ENCODE peak calls at places on chromosomes 5 and 9, in seven cellular contexts. One of them, this sample, is unnamed.

GRCh38 chr9:107226431-107226830 is 56.6 kb upstream of the RAD23B start:
- DNase-seq in AG08395: no peak
- DNase-seq in HEK293T: no peak
- DNase-seq in activated CD8-positive, alpha-beta memory T cell treated with anti-CD3 and anti-CD28 coated beads, Interleukin-2, amount 50 U/mL, for 48 hours: no peak
- DNase-seq in amniotic epithelial cell: peak; percentile 60
- DNase-seq in NCI-H1105: no peak
- DNase-seq in esophagus squamous epithelium: no peak
- DNase-seq in this sample: no peak

GRCh38 chr5:116498478-116498877 is 76.1 kb downstream of the SEMA6A start:
- DNase-seq in amniotic epithelial cell: no peak
- DNase-seq in HEK293T: peak; percentile 43
- DNase-seq in esophagus squamous epithelium: no peak
- DNase-seq in activated CD8-positive, alpha-beta memory T cell treated with anti-CD3 and anti-CD28 coated beads, Interleukin-2, amount 50 U/mL, for 48 hours: no peak
- DNase-seq in NCI-H1105: no peak
- DNase-seq in AG08395: no peak
- DNase-seq in this sample: no peak

GRCh38 chr5:164097747-164098146 is 592.3 kb downstream of the MAT2B start:
- DNase-seq in AG08395: no peak
- DNase-seq in esophagus squamous epithelium: no peak
- DNase-seq in activated CD8-positive, alpha-beta memory T cell treated with anti-CD3 and anti-CD28 coated beads, Interleukin-2, amount 50 U/mL, for 48 hours: no peak
- DNase-seq in amniotic epithelial cell: peak; percentile 79
- DNase-seq in NCI-H1105: no peak
- DNase-seq in HEK293T: no peak
- DNase-seq in this sample: no peak

GRCh38 chr5:16552666-16553343 is 64.0 kb downstream of the RETREG1 start:
- DNase-seq in amniotic epithelial cell: peak; percentile 50
- DNase-seq in activated CD8-positive, alpha-beta memory T cell treated with anti-CD3 and anti-CD28 coated beads, Interleukin-2, amount 50 U/mL, for 48 hours: peak; percentile 70
- DNase-seq in HEK293T: peak; percentile 69
- DNase-seq in esophagus squamous epithelium: no peak
- DNase-seq in AG08395: peak; percentile 79
- DNase-seq in NCI-H1105: peak; percentile 29
- DNase-seq in this sample: peak; percentile 63

GRCh38 chr5:84403773-84404172 is 19.1 kb upstream of the EDIL3 start:
- DNase-seq in AG08395: peak; percentile 69
- DNase-seq in NCI-H1105: no peak
- DNase-seq in amniotic epithelial cell: peak; percentile 98
- DNase-seq in activated CD8-positive, alpha-beta memory T cell treated with anti-CD3 and anti-CD28 coated beads, Interleukin-2, amount 50 U/mL, for 48 hours: no peak
- DNase-seq in esophagus squamous epithelium: no peak
- DNase-seq in HEK293T: no peak
- DNase-seq in this sample: peak; percentile 79

GRCh38 chr5:180387798-180388197 is 34.7 kb upstream of the GFPT2 start:
- DNase-seq in HEK293T: no peak
- DNase-seq in NCI-H1105: no peak
- DNase-seq in AG08395: no peak
- DNase-seq in amniotic epithelial cell: no peak
- DNase-seq in activated CD8-positive, alpha-beta memory T cell treated with anti-CD3 and anti-CD28 coated beads, Interleukin-2, amount 50 U/mL, for 48 hours: no peak
- DNase-seq in esophagus squamous epithelium: no peak
- DNase-seq in this sample: no peak

GRCh38 chr9:123739387-123739786 is 190.5 kb downstream of the DENND1A start:
- DNase-seq in AG08395: no peak
- DNase-seq in HEK293T: no peak
- DNase-seq in activated CD8-positive, alpha-beta memory T cell treated with anti-CD3 and anti-CD28 coated beads, Interleukin-2, amount 50 U/mL, for 48 hours: no peak
- DNase-seq in esophagus squamous epithelium: no peak
- DNase-seq in amniotic epithelial cell: no peak
- DNase-seq in NCI-H1105: no peak
- DNase-seq in this sample: no peak

GRCh38 chr5:10064546-10065215 is 185.0 kb downstream of the ATPSCKMT start:
- DNase-seq in activated CD8-positive, alpha-beta memory T cell treated with anti-CD3 and anti-CD28 coated beads, Interleukin-2, amount 50 U/mL, for 48 hours: no peak
- DNase-seq in amniotic epithelial cell: no peak
- DNase-seq in AG08395: peak; percentile 43
- DNase-seq in esophagus squamous epithelium: no peak
- DNase-seq in NCI-H1105: no peak
- DNase-seq in HEK293T: no peak
- DNase-seq in this sample: no peak

GRCh38 chr5:170200876-170201275 is 31.9 kb upstream of the C5orf58 start:
- DNase-seq in NCI-H1105: no peak
- DNase-seq in amniotic epithelial cell: no peak
- DNase-seq in esophagus squamous epithelium: no peak
- DNase-seq in AG08395: no peak
- DNase-seq in activated CD8-positive, alpha-beta memory T cell treated with anti-CD3 and anti-CD28 coated beads, Interleukin-2, amount 50 U/mL, for 48 hours: no peak
- DNase-seq in HEK293T: no peak
- DNase-seq in this sample: no peak

GRCh38 chr9:35923927-35924763 is 14.9 kb downstream of the SPAAR start:
- DNase-seq in amniotic epithelial cell: peak; percentile 97
- DNase-seq in activated CD8-positive, alpha-beta memory T cell treated with anti-CD3 and anti-CD28 coated beads, Interleukin-2, amount 50 U/mL, for 48 hours: no peak
- DNase-seq in NCI-H1105: no peak
- DNase-seq in AG08395: peak; percentile 93
- DNase-seq in esophagus squamous epithelium: no peak
- DNase-seq in HEK293T: no peak
- DNase-seq in this sample: peak; percentile 87

GRCh38 chr5:1687301-1687970 is 112.2 kb downstream of the MRPL36 start:
- DNase-seq in activated CD8-positive, alpha-beta memory T cell treated with anti-CD3 and anti-CD28 coated beads, Interleukin-2, amount 50 U/mL, for 48 hours: no peak
- DNase-seq in NCI-H1105: no peak
- DNase-seq in HEK293T: no peak
- DNase-seq in amniotic epithelial cell: no peak
- DNase-seq in AG08395: no peak
- DNase-seq in esophagus squamous epithelium: no peak
- DNase-seq in this sample: no peak

GRCh38 chr5:22699319-22699718 is 153.8 kb downstream of the CDH12 start:
- DNase-seq in HEK293T: no peak
- DNase-seq in esophagus squamous epithelium: no peak
- DNase-seq in AG08395: no peak
- DNase-seq in amniotic epithelial cell: peak; percentile 0
- DNase-seq in NCI-H1105: no peak
- DNase-seq in activated CD8-positive, alpha-beta memory T cell treated with anti-CD3 and anti-CD28 coated beads, Interleukin-2, amount 50 U/mL, for 48 hours: no peak
- DNase-seq in this sample: no peak

GRCh38 chr9:79912641-79913040 is 340.9 kb downstream of the TLE4 start:
- DNase-seq in esophagus squamous epithelium: no peak
- DNase-seq in amniotic epithelial cell: no peak
- DNase-seq in activated CD8-positive, alpha-beta memory T cell treated with anti-CD3 and anti-CD28 coated beads, Interleukin-2, amount 50 U/mL, for 48 hours: no peak
- DNase-seq in NCI-H1105: no peak
- DNase-seq in AG08395: peak; percentile 9
- DNase-seq in HEK293T: no peak
- DNase-seq in this sample: no peak

GRCh38 chr5:14249258-14250093 is 106.3 kb downstream of the TRIO start:
- DNase-seq in NCI-H1105: no peak
- DNase-seq in HEK293T: no peak
- DNase-seq in amniotic epithelial cell: no peak
- DNase-seq in esophagus squamous epithelium: no peak
- DNase-seq in activated CD8-positive, alpha-beta memory T cell treated with anti-CD3 and anti-CD28 coated beads, Interleukin-2, amount 50 U/mL, for 48 hours: no peak
- DNase-seq in AG08395: no peak
- DNase-seq in this sample: no peak

GRCh38 chr5:177116631-177117373 is 16.8 kb upstream of the NSD1 start:
- DNase-seq in AG08395: peak; percentile 93
- DNase-seq in amniotic epithelial cell: peak; percentile 80
- DNase-seq in esophagus squamous epithelium: no peak
- DNase-seq in HEK293T: no peak
- DNase-seq in activated CD8-positive, alpha-beta memory T cell treated with anti-CD3 and anti-CD28 coated beads, Interleukin-2, amount 50 U/mL, for 48 hours: peak; percentile 91
- DNase-seq in NCI-H1105: no peak
- DNase-seq in this sample: no peak

GRCh38 chr9:110050925-110051355 is 157.0 kb downstream of the C9orf152 start:
- DNase-seq in activated CD8-positive, alpha-beta memory T cell treated with anti-CD3 and anti-CD28 coated beads, Interleukin-2, amount 50 U/mL, for 48 hours: no peak
- DNase-seq in amniotic epithelial cell: peak; percentile 95
- DNase-seq in HEK293T: no peak
- DNase-seq in esophagus squamous epithelium: no peak
- DNase-seq in AG08395: peak; percentile 87
- DNase-seq in NCI-H1105: no peak
- DNase-seq in this sample: peak; percentile 97

GRCh38 chr9:112069318-112070169 is 105.6 kb downstream of the SUSD1 start:
- DNase-seq in AG08395: no peak
- DNase-seq in NCI-H1105: no peak
- DNase-seq in amniotic epithelial cell: peak; percentile 77
- DNase-seq in activated CD8-positive, alpha-beta memory T cell treated with anti-CD3 and anti-CD28 coated beads, Interleukin-2, amount 50 U/mL, for 48 hours: no peak
- DNase-seq in esophagus squamous epithelium: no peak
- DNase-seq in HEK293T: no peak
- DNase-seq in this sample: peak; percentile 49

GRCh38 chr9:8611153-8611552 is 811.6 kb upstream of the DMAC1 start:
- DNase-seq in NCI-H1105: no peak
- DNase-seq in activated CD8-positive, alpha-beta memory T cell treated with anti-CD3 and anti-CD28 coated beads, Interleukin-2, amount 50 U/mL, for 48 hours: no peak
- DNase-seq in esophagus squamous epithelium: no peak
- DNase-seq in HEK293T: no peak
- DNase-seq in amniotic epithelial cell: no peak
- DNase-seq in AG08395: no peak
- DNase-seq in this sample: no peak

GRCh38 chr5:135246923-135247795 is 151.9 kb downstream of the MACROH2A1 start:
- DNase-seq in amniotic epithelial cell: peak; percentile 97
- DNase-seq in AG08395: peak; percentile 82
- DNase-seq in esophagus squamous epithelium: no peak
- DNase-seq in NCI-H1105: no peak
- DNase-seq in activated CD8-positive, alpha-beta memory T cell treated with anti-CD3 and anti-CD28 coated beads, Interleukin-2, amount 50 U/mL, for 48 hours: peak; percentile 55
- DNase-seq in HEK293T: peak; percentile 44
- DNase-seq in this sample: peak; percentile 95

GRCh38 chr5:111627862-111628261 is 115.5 kb upstream of the STARD4 start:
- DNase-seq in HEK293T: no peak
- DNase-seq in AG08395: no peak
- DNase-seq in amniotic epithelial cell: no peak
- DNase-seq in activated CD8-positive, alpha-beta memory T cell treated with anti-CD3 and anti-CD28 coated beads, Interleukin-2, amount 50 U/mL, for 48 hours: no peak
- DNase-seq in NCI-H1105: no peak
- DNase-seq in esophagus squamous epithelium: no peak
- DNase-seq in this sample: no peak

GRCh38 chr5:35205606-35206005 is 24.7 kb downstream of the PRLR start:
- DNase-seq in NCI-H1105: no peak
- DNase-seq in HEK293T: no peak
- DNase-seq in esophagus squamous epithelium: no peak
- DNase-seq in activated CD8-positive, alpha-beta memory T cell treated with anti-CD3 and anti-CD28 coated beads, Interleukin-2, amount 50 U/mL, for 48 hours: no peak
- DNase-seq in amniotic epithelial cell: no peak
- DNase-seq in AG08395: no peak
- DNase-seq in this sample: no peak

GRCh38 chr5:3778945-3779344 is 183.3 kb downstream of the IRX1 start:
- DNase-seq in NCI-H1105: no peak
- DNase-seq in esophagus squamous epithelium: no peak
- DNase-seq in amniotic epithelial cell: no peak
- DNase-seq in activated CD8-positive, alpha-beta memory T cell treated with anti-CD3 and anti-CD28 coated beads, Interleukin-2, amount 50 U/mL, for 48 hours: no peak
- DNase-seq in AG08395: no peak
- DNase-seq in HEK293T: no peak
- DNase-seq in this sample: no peak

GRCh38 chr5:146040559-146040958 is 64.8 kb downstream of the PLAC8L1 start:
- DNase-seq in NCI-H1105: no peak
- DNase-seq in AG08395: no peak
- DNase-seq in esophagus squamous epithelium: no peak
- DNase-seq in amniotic epithelial cell: no peak
- DNase-seq in HEK293T: no peak
- DNase-seq in activated CD8-positive, alpha-beta memory T cell treated with anti-CD3 and anti-CD28 coated beads, Interleukin-2, amount 50 U/mL, for 48 hours: no peak
- DNase-seq in this sample: no peak

GRCh38 chr5:1314564-1314982 is 19.7 kb upstream of the TERT start:
- DNase-seq in esophagus squamous epithelium: no peak
- DNase-seq in activated CD8-positive, alpha-beta memory T cell treated with anti-CD3 and anti-CD28 coated beads, Interleukin-2, amount 50 U/mL, for 48 hours: peak; percentile 51
- DNase-seq in amniotic epithelial cell: no peak
- DNase-seq in AG08395: no peak
- DNase-seq in NCI-H1105: no peak
- DNase-seq in HEK293T: no peak
- DNase-seq in this sample: no peak

GRCh38 chr5:122291000-122291592 is 20.9 kb upstream of the SNCAIP start:
- DNase-seq in HEK293T: no peak
- DNase-seq in activated CD8-positive, alpha-beta memory T cell treated with anti-CD3 and anti-CD28 coated beads, Interleukin-2, amount 50 U/mL, for 48 hours: no peak
- DNase-seq in AG08395: no peak
- DNase-seq in amniotic epithelial cell: no peak
- DNase-seq in NCI-H1105: no peak
- DNase-seq in esophagus squamous epithelium: no peak
- DNase-seq in this sample: peak; percentile 63

GRCh38 chr5:151721087-151721646 is 34.5 kb upstream of the SPARC start:
- DNase-seq in HEK293T: no peak
- DNase-seq in activated CD8-positive, alpha-beta memory T cell treated with anti-CD3 and anti-CD28 coated beads, Interleukin-2, amount 50 U/mL, for 48 hours: no peak
- DNase-seq in NCI-H1105: no peak
- DNase-seq in amniotic epithelial cell: no peak
- DNase-seq in AG08395: no peak
- DNase-seq in esophagus squamous epithelium: no peak
- DNase-seq in this sample: peak; percentile 42

GRCh38 chr9:133114886-133115603 is 6.0 kb downstream of the RALGDS start:
- DNase-seq in amniotic epithelial cell: no peak
- DNase-seq in HEK293T: no peak
- DNase-seq in activated CD8-positive, alpha-beta memory T cell treated with anti-CD3 and anti-CD28 coated beads, Interleukin-2, amount 50 U/mL, for 48 hours: no peak
- DNase-seq in esophagus squamous epithelium: no peak
- DNase-seq in NCI-H1105: no peak
- DNase-seq in AG08395: no peak
- DNase-seq in this sample: no peak

GRCh38 chr5:158456756-158457155 is 597.8 kb upstream of the CLINT1 start:
- DNase-seq in HEK293T: no peak
- DNase-seq in activated CD8-positive, alpha-beta memory T cell treated with anti-CD3 and anti-CD28 coated beads, Interleukin-2, amount 50 U/mL, for 48 hours: no peak
- DNase-seq in esophagus squamous epithelium: no peak
- DNase-seq in amniotic epithelial cell: peak; percentile 88
- DNase-seq in AG08395: peak; percentile 91
- DNase-seq in NCI-H1105: no peak
- DNase-seq in this sample: peak; percentile 73

GRCh38 chr5:71663570-71663969 is 55.5 kb upstream of the CARTPT start:
- DNase-seq in NCI-H1105: no peak
- DNase-seq in activated CD8-positive, alpha-beta memory T cell treated with anti-CD3 and anti-CD28 coated beads, Interleukin-2, amount 50 U/mL, for 48 hours: no peak
- DNase-seq in amniotic epithelial cell: no peak
- DNase-seq in esophagus squamous epithelium: no peak
- DNase-seq in HEK293T: no peak
- DNase-seq in AG08395: no peak
- DNase-seq in this sample: no peak

GRCh38 chr9:15146121-15146820 is 160.7 kb downstream of the TTC39B start:
- DNase-seq in AG08395: no peak
- DNase-seq in activated CD8-positive, alpha-beta memory T cell treated with anti-CD3 and anti-CD28 coated beads, Interleukin-2, amount 50 U/mL, for 48 hours: no peak
- DNase-seq in esophagus squamous epithelium: no peak
- DNase-seq in amniotic epithelial cell: no peak
- DNase-seq in NCI-H1105: peak; percentile 88
- DNase-seq in HEK293T: no peak
- DNase-seq in this sample: no peak

GRCh38 chr9:21812415-21812814 is 10.0 kb downstream of the MTAP start:
- DNase-seq in activated CD8-positive, alpha-beta memory T cell treated with anti-CD3 and anti-CD28 coated beads, Interleukin-2, amount 50 U/mL, for 48 hours: no peak
- DNase-seq in esophagus squamous epithelium: no peak
- DNase-seq in NCI-H1105: no peak
- DNase-seq in AG08395: peak; percentile 41
- DNase-seq in HEK293T: no peak
- DNase-seq in amniotic epithelial cell: peak; percentile 55
- DNase-seq in this sample: peak; percentile 55

GRCh38 chr9:136093995-136094881 is 851 bp downstream of the NACC2 start:
- DNase-seq in activated CD8-positive, alpha-beta memory T cell treated with anti-CD3 and anti-CD28 coated beads, Interleukin-2, amount 50 U/mL, for 48 hours: peak; percentile 84
- DNase-seq in AG08395: peak; percentile 83
- DNase-seq in amniotic epithelial cell: peak; percentile 70
- DNase-seq in HEK293T: peak; percentile 56
- DNase-seq in esophagus squamous epithelium: no peak
- DNase-seq in NCI-H1105: no peak
- DNase-seq in this sample: peak; percentile 81

GRCh38 chr9:87816041-87816440 is 66.6 kb upstream of the SPATA31E1 start:
- DNase-seq in NCI-H1105: peak; percentile 20
- DNase-seq in HEK293T: no peak
- DNase-seq in esophagus squamous epithelium: no peak
- DNase-seq in amniotic epithelial cell: peak; percentile 19
- DNase-seq in activated CD8-positive, alpha-beta memory T cell treated with anti-CD3 and anti-CD28 coated beads, Interleukin-2, amount 50 U/mL, for 48 hours: no peak
- DNase-seq in AG08395: no peak
- DNase-seq in this sample: peak; percentile 23

GRCh38 chr5:109656829-109657228 is 32.9 kb upstream of the MAN2A1 start:
- DNase-seq in activated CD8-positive, alpha-beta memory T cell treated with anti-CD3 and anti-CD28 coated beads, Interleukin-2, amount 50 U/mL, for 48 hours: no peak
- DNase-seq in HEK293T: no peak
- DNase-seq in amniotic epithelial cell: peak; percentile 95
- DNase-seq in esophagus squamous epithelium: peak; percentile 1
- DNase-seq in NCI-H1105: no peak
- DNase-seq in AG08395: peak; percentile 90
- DNase-seq in this sample: peak; percentile 82

GRCh38 chr5:56247596-56247995 is 14.5 kb upstream of the ANKRD55 start:
- DNase-seq in HEK293T: no peak
- DNase-seq in activated CD8-positive, alpha-beta memory T cell treated with anti-CD3 and anti-CD28 coated beads, Interleukin-2, amount 50 U/mL, for 48 hours: no peak
- DNase-seq in amniotic epithelial cell: peak; percentile 54
- DNase-seq in esophagus squamous epithelium: no peak
- DNase-seq in NCI-H1105: no peak
- DNase-seq in AG08395: peak; percentile 64
- DNase-seq in this sample: no peak

GRCh38 chr9:33988219-33988890 is 60.3 kb downstream of the UBAP2 start:
- DNase-seq in AG08395: no peak
- DNase-seq in NCI-H1105: no peak
- DNase-seq in esophagus squamous epithelium: no peak
- DNase-seq in activated CD8-positive, alpha-beta memory T cell treated with anti-CD3 and anti-CD28 coated beads, Interleukin-2, amount 50 U/mL, for 48 hours: no peak
- DNase-seq in amniotic epithelial cell: peak; percentile 21
- DNase-seq in HEK293T: no peak
- DNase-seq in this sample: peak; percentile 5

GRCh38 chr5:108381955-108382783 is at the start of gene FBXL17:
- DNase-seq in amniotic epithelial cell: peak; percentile 92
- DNase-seq in activated CD8-positive, alpha-beta memory T cell treated with anti-CD3 and anti-CD28 coated beads, Interleukin-2, amount 50 U/mL, for 48 hours: peak; percentile 92
- DNase-seq in NCI-H1105: peak; percentile 66
- DNase-seq in esophagus squamous epithelium: peak; percentile 87
- DNase-seq in AG08395: peak; percentile 86
- DNase-seq in HEK293T: peak; percentile 78
- DNase-seq in this sample: peak; percentile 97

GRCh38 chr9:113636165-113636564 is 172.6 kb downstream of the RGS3 start:
- DNase-seq in amniotic epithelial cell: no peak
- DNase-seq in NCI-H1105: no peak
- DNase-seq in AG08395: no peak
- DNase-seq in esophagus squamous epithelium: no peak
- DNase-seq in HEK293T: no peak
- DNase-seq in activated CD8-positive, alpha-beta memory T cell treated with anti-CD3 and anti-CD28 coated beads, Interleukin-2, amount 50 U/mL, for 48 hours: peak; percentile 28
- DNase-seq in this sample: peak; percentile 52